ENCODE peak calls at places on chromosome 2, in seven cellular contexts. H, A, G, L, R, K and D are unnamed samples.

GRCh38 chr2:9474361-9475117 is at the start of gene IAH1:
- DNase-seq in K (peak; percentile 75), R (peak; percentile 60), L (peak; percentile 77), G (peak; percentile 62), A (peak; percentile 49), H (peak; percentile 72), D (peak; percentile 75)

GRCh38 chr2:203019142-203019541 is 4.5 kb downstream of the NBEAL1 start:
- DNase-seq in A (no peak), R (no peak), H (no peak), G (no peak), L (no peak), K (no peak), D (no peak)

GRCh38 chr2:12203528-12203927 is 457.1 kb downstream of the LPIN1 start:
- DNase-seq in R (no peak), K (no peak), G (no peak), A (no peak), L (no peak), H (no peak), D (no peak)

GRCh38 chr2:186695081-186695756 is 1.4 kb downstream of the FAM171B start:
- DNase-seq in A (no peak), G (no peak), R (no peak), L (peak; percentile 86), H (no peak), K (no peak), D (no peak)

GRCh38 chr2:162091325-162092007 is 17.5 kb upstream of the DPP4 start:
- DNase-seq in G (no peak), L (peak; percentile 63), A (no peak), K (no peak), H (no peak), R (no peak), D (no peak)

GRCh38 chr2:235968616-235969324 is 199.4 kb downstream of the GBX2 start:
- DNase-seq in R (no peak), K (no peak), A (peak; percentile 57), G (no peak), L (no peak), H (peak; percentile 35), D (no peak)

GRCh38 chr2:207049122-207049521 is 109.8 kb downstream of the CPO start:
- DNase-seq in G (no peak), K (no peak), R (no peak), H (no peak), A (no peak), L (no peak), D (no peak)

GRCh38 chr2:222952204-222952603 is 91.4 kb downstream of the ACSL3 start:
- DNase-seq in H (no peak), G (peak; percentile 52), A (no peak), L (no peak), R (no peak), K (no peak), D (no peak)

GRCh38 chr2:17539993-17540812 is at the start of gene VSNL1:
- DNase-seq in R (peak; percentile 78), K (peak; percentile 71), L (peak; percentile 74), H (peak; percentile 63), A (peak; percentile 51), G (peak; percentile 17), D (no peak)

GRCh38 chr2:165633431-165633830 is 160.6 kb downstream of the GALNT3 start:
- DNase-seq in R (no peak), A (no peak), G (no peak), L (no peak), K (no peak), H (no peak), D (no peak)

GRCh38 chr2:226673314-226673723 is 126.3 kb downstream of the IRS1 start:
- DNase-seq in H (peak; percentile 41), L (peak; percentile 95), A (peak; percentile 61), K (peak; percentile 50), G (no peak), R (no peak), D (no peak)

GRCh38 chr2:81436256-81436655 is 1131.7 kb upstream of the LRRTM1 start:
- DNase-seq in K (no peak), H (no peak), R (no peak), L (no peak), A (no peak), G (no peak), D (no peak)

GRCh38 chr2:128608911-128609880 is 290.5 kb upstream of the HS6ST1 start:
- DNase-seq in H (no peak), A (no peak), L (no peak), R (no peak), K (no peak), G (no peak), D (no peak)

GRCh38 chr2:85158559-85159273 is 25.5 kb downstream of the TCF7L1 start:
- DNase-seq in A (no peak), L (no peak), G (no peak), H (no peak), K (no peak), R (no peak), D (no peak)

GRCh38 chr2:85154048-85154753 is 21.0 kb downstream of the TCF7L1 start:
- DNase-seq in L (no peak), A (no peak), H (no peak), K (no peak), G (no peak), R (no peak), D (no peak)

GRCh38 chr2:85157345-85157744 is 24.2 kb downstream of the TCF7L1 start:
- DNase-seq in R (no peak), H (no peak), L (no peak), K (no peak), G (no peak), A (no peak), D (no peak)

GRCh38 chr2:85152895-85153294 is 19.7 kb downstream of the TCF7L1 start:
- DNase-seq in L (no peak), H (no peak), K (no peak), G (no peak), R (no peak), A (no peak), D (no peak)

GRCh38 chr2:85156141-85156540 is 22.9 kb downstream of the TCF7L1 start:
- DNase-seq in K (no peak), A (no peak), R (no peak), H (no peak), G (no peak), L (no peak), D (no peak)
- H3K4me1 ChIP-seq in K (no peaks in the 10 kb centered on the region), A (peaks cover 31% of the 10 kb centered on the region), R (peaks cover 38% of the 10 kb centered on the region), H (peaks cover 31% of the 10 kb centered on the region), G (no peaks in the 10 kb centered on the region), L (peaks cover 13% of the 10 kb centered on the region), D (no peaks in the 10 kb centered on the region)

GRCh38 chr2:74845217-74845751 is 11.4 kb downstream of the HK2 start:
- DNase-seq in R (peak; percentile 68), K (peak; percentile 94), G (no peak), A (peak; percentile 98), L (peak; percentile 99), H (peak; percentile 86), D (no peak)

GRCh38 chr2:74847075-74847858 is 13.3 kb downstream of the HK2 start:
- DNase-seq in K (no peak), H (no peak), A (no peak), R (no peak), L (peak; percentile 42), G (no peak), D (no peak)

GRCh38 chr2:74846481-74846880 is 12.6 kb downstream of the HK2 start:
- DNase-seq in H (no peak), L (no peak), A (no peak), R (no peak), G (no peak), K (no peak), D (no peak)

GRCh38 chr2:74844752-74845151 is 10.8 kb downstream of the HK2 start:
- DNase-seq in R (no peak), L (no peak), A (no peak), K (no peak), H (no peak), G (no peak), D (no peak)

GRCh38 chr2:74845991-74846390 is 12.1 kb downstream of the HK2 start:
- DNase-seq in H (no peak), L (peak; percentile 41), A (no peak), R (no peak), G (no peak), K (no peak), D (no peak)
- H3K4me1 ChIP-seq in H (peaks cover 85% of the 10 kb centered on the region), L (peaks cover 69% of the 10 kb centered on the region), A (peaks cover 95% of the 10 kb centered on the region), R (peaks cover 32% of the 10 kb centered on the region), G (peaks cover 71% of the 10 kb centered on the region), K (peaks cover 6% of the 10 kb centered on the region), D (peaks cover 99% of the 10 kb centered on the region)

GRCh38 chr2:201430839-201431238 is 20.4 kb downstream of the TRAK2 start:
- DNase-seq in G (no peak), R (no peak), A (no peak), L (no peak), H (no peak), K (no peak), D (no peak)

GRCh38 chr2:201433389-201433995 is 17.8 kb downstream of the TRAK2 start:
- DNase-seq in L (no peak), K (no peak), H (no peak), G (no peak), A (no peak), R (peak; percentile 25), D (no peak)

GRCh38 chr2:201432038-201432437 is 19.2 kb downstream of the TRAK2 start:
- DNase-seq in L (peak; percentile 64), G (no peak), R (no peak), K (no peak), H (no peak), A (no peak), D (no peak)

GRCh38 chr2:201436141-201436540 is 15.1 kb downstream of the TRAK2 start:
- DNase-seq in H (no peak), R (no peak), G (no peak), A (no peak), K (no peak), L (no peak), D (no peak)

GRCh38 chr2:201432551-201433388 is 18.5 kb downstream of the TRAK2 start:
- DNase-seq in G (no peak), H (no peak), K (no peak), A (no peak), R (peak; percentile 54), L (peak; percentile 66), D (no peak)
- H3K4me1 ChIP-seq in G (no peaks in the 10 kb centered on the region), H (peaks cover 33% of the 10 kb centered on the region), K (no peaks in the 10 kb centered on the region), A (peaks cover 29% of the 10 kb centered on the region), R (peaks cover 32% of the 10 kb centered on the region), L (peaks cover 24% of the 10 kb centered on the region), D (peaks cover 31% of the 10 kb centered on the region)

DNA sequence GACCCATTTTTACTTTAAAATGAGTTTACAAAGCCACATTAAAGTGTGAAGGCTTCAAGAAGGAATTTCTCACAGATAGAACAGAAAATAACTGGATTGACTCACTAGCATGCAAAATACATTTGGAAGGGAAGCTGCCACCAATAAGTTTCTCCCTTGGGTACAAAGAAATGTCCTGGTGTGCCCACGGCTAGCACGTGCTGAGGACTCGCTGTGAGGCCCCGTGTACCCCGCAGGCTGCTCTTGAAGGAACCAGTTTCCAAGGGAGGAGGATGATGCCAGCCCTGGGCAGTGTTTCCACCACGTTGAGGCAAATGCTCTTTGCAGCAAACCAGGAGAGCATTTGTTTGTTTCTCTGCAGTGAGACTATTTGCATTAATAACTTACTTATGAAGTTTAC is 207.3 kb downstream of the SH3RF3 start:
- DNase-seq in G (no peak), A (no peak), L (no peak), R (no peak), K (no peak), H (no peak), D (no peak)
- H3K4me1 ChIP-seq in G (peaks cover 53% of the 10 kb centered on the region), A (peaks cover 19% of the 10 kb centered on the region), L (peaks cover 67% of the 10 kb centered on the region), R (peaks cover 5% of the 10 kb centered on the region), K (no peaks in the 10 kb centered on the region), H (peaks cover 21% of the 10 kb centered on the region), D (peaks cover 26% of the 10 kb centered on the region)